ENCODE peak calls at places on chromosomes 6 and 20, in ten cellular contexts. P, Y, C, O, Q, I, B, T, J and W are unnamed samples. For H3K4me1, the result is how much of the 10 kb centered on the place peaks cover.

GRCh38 chr6:155832596-155832995 is 377.0 kb upstream of the NOX3 start:
- DNase-seq in P (no peak), Y (no peak), C (no peak), O (no peak), Q (no peak), I (no peak), B (peak), T (no peak), J (no peak), W (no peak)

GRCh38 chr6:93678841-93679454 is 259.6 kb upstream of the EPHA7 start:
- DNase-seq in P (no peak), Y (no peak), C (no peak), O (no peak), Q (no peak), I (no peak), B (no peak), T (no peak), J (no peak), W (no peak)

GRCh38 chr6:41917528-41917927 is 3.4 kb downstream of the MED20 start:
- DNase-seq in P (peak), Y (no peak), C (no peak), O (no peak), Q (no peak), I (no peak), B (no peak), T (no peak), J (peak), W (no peak)

GRCh38 chr20:44448753-44449546 is 26.7 kb upstream of the TTPAL start:
- DNase-seq in P (no peak), Y (no peak), C (no peak), O (no peak), Q (no peak), I (peak), B (peak), T (no peak), J (peak), W (no peak)

GRCh38 chr6:149560736-149561135 is 5.4 kb upstream of the GINM1 start:
- DNase-seq in P (peak), Y (no peak), C (no peak), O (no peak), Q (no peak), I (no peak), B (no peak), T (no peak), J (peak), W (no peak)

GRCh38 chr6:46777476-46778346 is 15.5 kb upstream of the MEP1A start:
- DNase-seq in P (no peak), Y (no peak), C (no peak), O (no peak), Q (no peak), I (no peak), B (no peak), T (no peak), J (no peak), W (no peak)

GRCh38 chr20:25580711-25581110 is 4.6 kb downstream of the NINL start:
- DNase-seq in P (no peak), Y (peak), C (no peak), O (no peak), Q (no peak), I (no peak), B (no peak), T (no peak), J (no peak), W (no peak)

GRCh38 chr20:23393999-23394775 is 27.1 kb downstream of the NAPB start:
- DNase-seq in P (no peak), Y (no peak), C (no peak), O (no peak), Q (no peak), I (no peak), B (no peak), T (no peak), J (no peak), W (no peak)

GRCh38 chr6:36375644-36376155 is 11.8 kb downstream of the ETV7 start:
- DNase-seq in P (no peak), Y (no peak), C (no peak), O (no peak), Q (no peak), I (no peak), B (no peak), T (no peak), J (no peak), W (no peak)

GRCh38 chr6:157089851-157090250 is 233.5 kb downstream of the TMEM242 start:
- DNase-seq in P (no peak), Y (no peak), C (no peak), O (no peak), Q (no peak), I (no peak), B (peak), T (no peak), J (no peak), W (no peak)

GRCh38 chr6:101397199-101397598 is 3.7 kb downstream of the GRIK2 start:
- DNase-seq in P (no peak), Y (no peak), C (no peak), O (no peak), Q (no peak), I (no peak), B (no peak), T (no peak), J (no peak), W (no peak)

GRCh38 chr6:73519943-73520687 is 717 bp downstream of the EEF1A1 start:
- DNase-seq in P (no peak), Y (peak), C (peak), O (peak), Q (peak), I (peak), B (no peak), T (peak), J (no peak), W (no peak)

GRCh38 chr6:142478117-142478516 is 176.3 kb downstream of the ADGRG6 start:
- DNase-seq in P (no peak), Y (no peak), C (no peak), O (no peak), Q (no peak), I (no peak), B (no peak), T (no peak), J (peak), W (no peak)

GRCh38 chr6:55528624-55529023 is 50.4 kb downstream of the HMGCLL1 start:
- DNase-seq in P (peak), Y (no peak), C (no peak), O (no peak), Q (no peak), I (no peak), B (no peak), T (no peak), J (peak), W (no peak)

GRCh38 chr6:25366785-25367657 is 87.8 kb downstream of the CARMIL1 start:
- DNase-seq in P (no peak), Y (no peak), C (no peak), O (no peak), Q (no peak), I (no peak), B (no peak), T (no peak), J (no peak), W (no peak)

GRCh38 chr20:40545478-40545877 is 143.6 kb downstream of the MAFB start:
- DNase-seq in P (no peak), Y (no peak), C (no peak), O (no peak), Q (no peak), I (no peak), B (no peak), T (no peak), J (no peak), W (no peak)

GRCh38 chr6:148629197-148629909 is 117.5 kb upstream of the UST start:
- DNase-seq in P (no peak), Y (no peak), C (no peak), O (no peak), Q (no peak), I (no peak), B (no peak), T (peak), J (no peak), W (no peak)

GRCh38 chr6:54018722-54019121 is 92.5 kb upstream of the MLIP start:
- DNase-seq in P (no peak), Y (no peak), C (no peak), O (no peak), Q (no peak), I (no peak), B (no peak), T (no peak), J (no peak), W (no peak)

GRCh38 chr6:74752303-74752702 is 453.6 kb downstream of the COL12A1 start:
- DNase-seq in P (no peak), Y (no peak), C (no peak), O (no peak), Q (no peak), I (no peak), B (no peak), T (no peak), J (no peak), W (no peak)

GRCh38 chr6:39213195-39213920 is 15.9 kb downstream of the KCNK5 start:
- DNase-seq in P (no peak), Y (no peak), C (no peak), O (no peak), Q (no peak), I (no peak), B (no peak), T (no peak), J (no peak), W (no peak)

GRCh38 chr20:63432577-63433061 is 39.8 kb downstream of the KCNQ2 start:
- DNase-seq in P (no peak), Y (no peak), C (no peak), O (no peak), Q (no peak), I (no peak), B (no peak), T (no peak), J (peak), W (no peak)

GRCh38 chr6:139250296-139251274 is 41.2 kb downstream of the TXLNB start:
- DNase-seq in P (peak), Y (peak), C (no peak), O (peak), Q (peak), I (peak), B (peak), T (peak), J (peak), W (no peak)

GRCh38 chr20:1338096-1338495 is 9.2 kb upstream of the SDCBP2 start:
- DNase-seq in P (no peak), Y (peak), C (no peak), O (no peak), Q (no peak), I (no peak), B (no peak), T (no peak), J (no peak), W (no peak)

GRCh38 chr6:138546733-138547185 is 47.5 kb upstream of the NHSL1 start:
- DNase-seq in P (no peak), Y (no peak), C (no peak), O (no peak), Q (peak), I (no peak), B (no peak), T (no peak), J (no peak), W (no peak)

GRCh38 chr6:95230071-95230740 is 347.1 kb upstream of the MANEA start:
- DNase-seq in P (no peak), Y (no peak), C (no peak), O (no peak), Q (no peak), I (no peak), B (no peak), T (no peak), J (no peak), W (no peak)

GRCh38 chr20:9978395-9979004 is 56.3 kb upstream of the ANKEF1 start:
- DNase-seq in P (peak), Y (no peak), C (peak), O (no peak), Q (peak), I (peak), B (no peak), T (peak), J (peak), W (no peak)

GRCh38 chr6:73774311-73774766 is 78.3 kb downstream of the CD109 start:
- DNase-seq in P (peak), Y (no peak), C (no peak), O (no peak), Q (peak), I (peak), B (no peak), T (no peak), J (peak), W (no peak)

GRCh38 chr6:165059032-165059431 is 250.4 kb downstream of the C6orf118 start:
- DNase-seq in P (no peak), Y (no peak), C (no peak), O (no peak), Q (no peak), I (no peak), B (no peak), T (no peak), J (no peak), W (no peak)

GRCh38 chr6:125953502-125953875 is 3.1 kb upstream of the HINT3 start:
- DNase-seq in P (no peak), Y (peak), C (no peak), O (peak), Q (no peak), I (peak), B (no peak), T (no peak), J (no peak), W (no peak)

GRCh38 chr6:23174781-23175361 is 605.5 kb downstream of the HDGFL1 start:
- DNase-seq in P (peak), Y (no peak), C (no peak), O (no peak), Q (no peak), I (no peak), B (no peak), T (no peak), J (peak), W (no peak)

GRCh38 chr20:17870063-17870740 is 98.4 kb downstream of the SNX5 start:
- DNase-seq in P (no peak), Y (peak), C (no peak), O (no peak), Q (no peak), I (no peak), B (no peak), T (peak), J (no peak), W (no peak)
- H3K27ac ChIP-seq in P (no peak), Y (no peak), C (no peak), O (peak), Q (no peak), I (no peak), B (no peak), T (peak), J (no peak), W (no peak)

GRCh38 chr20:58384821-58385220 is 4.2 kb upstream of the VAPB start:
- DNase-seq in P (no peak), Y (no peak), C (no peak), O (no peak), Q (no peak), I (no peak), B (no peak), T (no peak), J (no peak), W (no peak)
- H3K4me1 ChIP-seq in P (under half), Y (under half), C (under half), O (under half), Q (under half), I (under half), B (under half), T (under half), J (under half), W (under half)

GRCh38 chr20:32359633-32360332 is 1.7 kb downstream of the ASXL1 start:
- DNase-seq in P (no peak), Y (no peak), C (no peak), O (no peak), Q (no peak), I (no peak), B (no peak), T (no peak), J (no peak), W (no peak)
- TF ChIP-seq POLR2A in P (no peak), Y (no peak), C (no peak), O (no peak), Q (no peak), I (no peak), B (no peak), T (no peak), J (no peak), W (no peak)

GRCh38 chr20:58511364-58511763 is 3.8 kb downstream of the APCDD1L start:
- DNase-seq in P (no peak), Y (no peak), C (no peak), O (no peak), Q (no peak), I (no peak), B (no peak), T (no peak), J (no peak), W (no peak)

GRCh38 chr20:58510921-58511320 is 4.3 kb downstream of the APCDD1L start:
- DNase-seq in P (no peak), Y (no peak), C (no peak), O (no peak), Q (no peak), I (no peak), B (no peak), T (no peak), J (no peak), W (no peak)

GRCh38 chr20:58513580-58514285 is 1.5 kb downstream of the APCDD1L start:
- DNase-seq in P (no peak), Y (no peak), C (no peak), O (no peak), Q (no peak), I (no peak), B (no peak), T (no peak), J (no peak), W (no peak)

GRCh38 chr20:58512808-58513552 is 2.2 kb downstream of the APCDD1L start:
- DNase-seq in P (no peak), Y (no peak), C (no peak), O (no peak), Q (no peak), I (no peak), B (no peak), T (no peak), J (no peak), W (no peak)

DNA sequence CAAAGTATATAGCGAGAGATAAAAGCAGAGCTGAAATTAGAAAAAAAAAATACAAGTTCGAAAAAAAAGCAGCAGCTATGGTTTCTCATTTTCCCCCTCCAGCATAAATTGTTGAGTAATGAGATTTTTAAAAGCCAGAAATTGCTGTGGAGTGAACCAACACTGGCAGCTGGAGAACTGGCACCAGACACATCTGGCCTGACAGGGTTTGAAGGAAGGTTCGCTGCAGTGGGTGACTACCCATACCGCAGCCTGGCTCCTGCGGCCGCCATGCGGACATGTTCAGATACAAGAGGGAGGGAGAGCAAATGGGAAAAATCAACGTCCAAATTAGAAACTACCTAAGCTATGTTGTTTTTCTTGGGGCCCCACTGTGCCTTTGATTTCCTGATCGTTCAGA is 3.3 kb downstream of the APCDD1L start:
- DNase-seq in P (no peak), Y (no peak), C (no peak), O (no peak), Q (no peak), I (no peak), B (no peak), T (no peak), J (no peak), W (no peak)
- H3K27ac ChIP-seq in P (no peak), Y (no peak), C (no peak), O (no peak), Q (no peak), I (no peak), B (no peak), T (no peak), J (no peak), W (no peak)

GRCh38 chr6:108677894-108678293 is 117.2 kb downstream of the FOXO3 start:
- DNase-seq in P (no peak), Y (no peak), C (no peak), O (no peak), Q (no peak), I (no peak), B (no peak), T (no peak), J (no peak), W (no peak)
- H3K4me1 ChIP-seq in P (under half), Y (under half), C (under half), O (under half), Q (under half), I (under half), B (under half), T (under half), J (under half), W (half or more)

GRCh38 chr20:34824026-34824860 is 1.2 kb downstream of the NCOA6 start:
- DNase-seq in P (peak), Y (peak), C (peak), O (peak), Q (peak), I (peak), B (peak), T (peak), J (peak), W (no peak)
- TF ChIP-seq POLR2A in P (peak), Y (no peak), C (peak), O (peak), Q (no peak), I (peak), B (no peak), T (no peak), J (peak), W (peak)

GRCh38 chr20:8646026-8646425 is 422.9 kb upstream of the PLCB4 start:
- DNase-seq in P (no peak), Y (no peak), C (no peak), O (no peak), Q (no peak), I (no peak), B (no peak), T (no peak), J (no peak), W (no peak)

GRCh38 chr20:8652396-8652795 is 416.5 kb upstream of the PLCB4 start:
- DNase-seq in P (no peak), Y (no peak), C (no peak), O (no peak), Q (no peak), I (no peak), B (no peak), T (no peak), J (no peak), W (no peak)

GRCh38 chr20:8646716-8647115 is 422.2 kb upstream of the PLCB4 start:
- DNase-seq in P (no peak), Y (no peak), C (no peak), O (no peak), Q (no peak), I (no peak), B (no peak), T (no peak), J (no peak), W (no peak)

GRCh38 chr20:8642247-8642646 is 426.6 kb upstream of the PLCB4 start:
- DNase-seq in P (no peak), Y (no peak), C (no peak), O (no peak), Q (no peak), I (no peak), B (no peak), T (no peak), J (no peak), W (no peak)

GRCh38 chr20:8647868-8648495 is 420.9 kb upstream of the PLCB4 start:
- DNase-seq in P (no peak), Y (no peak), C (no peak), O (no peak), Q (peak), I (peak), B (no peak), T (peak), J (no peak), W (no peak)
- H3K27ac ChIP-seq in P (no peak), Y (peak), C (no peak), O (no peak), Q (peak), I (peak), B (no peak), T (no peak), J (no peak), W (no peak)

DNA sequence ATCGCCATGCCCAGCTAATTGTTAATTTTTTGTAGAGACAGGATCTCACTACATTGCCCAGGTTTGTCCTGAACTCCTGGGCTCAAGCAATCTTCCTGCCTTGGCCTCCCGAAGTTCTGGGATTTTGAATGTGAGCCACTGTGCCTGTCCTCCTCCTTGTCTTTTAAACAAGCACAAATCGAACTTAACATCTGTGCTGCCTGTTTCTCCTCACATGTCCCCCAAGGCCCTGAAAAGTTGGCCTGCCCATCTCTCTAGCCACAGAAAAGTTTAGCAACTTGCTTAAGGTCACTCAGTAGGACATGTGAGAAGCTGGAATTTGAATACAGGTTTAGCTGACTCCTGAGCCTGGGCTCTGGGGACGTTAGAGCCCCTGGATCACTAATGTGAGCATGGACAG is 115.7 kb upstream of the KCNG1 start:
- DNase-seq in P (no peak), Y (no peak), C (no peak), O (no peak), Q (no peak), I (no peak), B (no peak), T (no peak), J (no peak), W (no peak)
- H3K4me1 ChIP-seq in P (under half), Y (under half), C (under half), O (under half), Q (under half), I (under half), B (under half), T (under half), J (under half), W (under half)